ENCODE peak calls at places on chromosome 19, in five cellular contexts. B is H1, M is LNCaP clone FGC, T is mucosa of descending colon, I is breast epithelium. X is an unnamed sample.

GRCh38 chr19:42066075-42066754 is 3.8 kb downstream of the GRIK5 start:
- DNase-seq in I (no peak), M (no peak), B (peak; percentile 29), T (no peak), X (peak; percentile 59)

GRCh38 chr19:55667511-55667910 is 7.5 kb upstream of the EPN1 start:
- DNase-seq in B (no peak), M (no peak), I (no peak), T (no peak), X (no peak)

GRCh38 chr19:55454787-55455243 is 6.6 kb downstream of the ISOC2 start:
- DNase-seq in B (no peak), T (no peak), I (no peak), M (no peak), X (no peak)

GRCh38 chr19:13729859-13730258 is 34.5 kb upstream of the MRI1 start:
- DNase-seq in M (no peak), I (no peak), B (no peak), T (no peak), X (no peak)

GRCh38 chr19:45667620-45668341 is at the start of gene GIPR:
- DNase-seq in I (no peak), B (no peak), M (no peak), T (peak; percentile 87), X (peak; percentile 91)

GRCh38 chr19:5587071-5587455 is 19.3 kb upstream of the TINCR start:
- DNase-seq in B (no peak), M (no peak), T (no peak), I (no peak), X (no peak)

GRCh38 chr19:3374369-3375112 is 8.2 kb downstream of the NFIC start:
- DNase-seq in I (no peak), M (peak; percentile 62), B (no peak), T (no peak), X (no peak)

GRCh38 chr19:53865918-53866696 is 1.6 kb upstream of the MYADM start:
- DNase-seq in T (peak; percentile 87), I (no peak), M (no peak), B (no peak), X (peak; percentile 74)

GRCh38 chr19:2329528-2329927 is 1.0 kb downstream of the SPPL2B start:
- DNase-seq in M (no peak), I (no peak), T (no peak), B (no peak), X (no peak)

GRCh38 chr19:49064029-49064629 is 489 bp downstream of the NTF4 start:
- DNase-seq in I (no peak), B (no peak), T (no peak), M (no peak), X (peak; percentile 61)

GRCh38 chr19:1825909-1826556 is 14.0 kb upstream of the ATP8B3 start:
- DNase-seq in M (peak; percentile 19), B (peak; percentile 56), T (peak; percentile 72), I (peak; percentile 79), X (peak; percentile 52)

GRCh38 chr19:31099470-31100190 is 249.6 kb downstream of the TSHZ3 start:
- DNase-seq in I (no peak), T (no peak), B (no peak), M (no peak), X (no peak)

GRCh38 chr19:38806371-38806770 is 6.4 kb downstream of the LGALS4 start:
- DNase-seq in B (no peak), I (no peak), M (no peak), T (no peak), X (no peak)

GRCh38 chr19:10112895-10113591 is 1.6 kb downstream of the P2RY11 start:
- DNase-seq in I (no peak), T (peak; percentile 76), M (no peak), B (no peak), X (no peak)

GRCh38 chr19:50416034-50416814 is 2.5 kb upstream of the SPIB start:
- DNase-seq in I (no peak), M (no peak), T (peak; percentile 67), B (no peak), X (no peak)
- TF ChIP-seq CTCF in I (no peak), M (no peak), T (no peak), B (no peak), X (no peak)

GRCh38 chr19:51663650-51664049 is 17.0 kb upstream of the SIGLEC14 start:
- DNase-seq in M (no peak), B (no peak), I (no peak), T (no peak), X (no peak)

GRCh38 chr19:51668167-51668566 is 21.5 kb upstream of the SIGLEC14 start:
- DNase-seq in T (no peak), I (no peak), B (no peak), M (no peak), X (no peak)

GRCh38 chr19:51664131-51664530 is 17.5 kb upstream of the SIGLEC14 start:
- DNase-seq in B (no peak), T (no peak), M (no peak), I (no peak), X (no peak)

GRCh38 chr19:51660975-51661600 is 14.5 kb upstream of the SIGLEC14 start:
- DNase-seq in T (peak; percentile 57), I (no peak), B (no peak), M (peak; percentile 46), X (peak; percentile 72)

GRCh38 chr19:51664997-51665396 is 18.4 kb upstream of the SIGLEC14 start:
- DNase-seq in I (no peak), B (no peak), M (no peak), T (no peak), X (no peak)
- TF ChIP-seq CTCF in I (no peak), B (no peak), M (no peak), T (no peak), X (peak; percentile 71)

GRCh38 chr19:16324064-16324383 is 602 bp upstream of the KLF2 start:
- DNase-seq in T (no peak), I (no peak), B (no peak), M (no peak), X (no peak)

GRCh38 chr19:16325671-16326400 is 1.2 kb downstream of the KLF2 start:
- DNase-seq in M (no peak), T (peak; percentile 78), B (no peak), I (no peak), X (no peak)

GRCh38 chr19:16324384-16325160 is at the start of gene KLF2:
- DNase-seq in M (peak; percentile 41), I (peak; percentile 94), T (peak; percentile 95), B (no peak), X (peak; percentile 86)

GRCh38 chr19:16326401-16327130 is 1.9 kb downstream of the KLF2 start:
- DNase-seq in M (no peak), B (no peak), I (no peak), T (peak; percentile 68), X (no peak)

GRCh38 chr19:16325161-16325527 is 518 bp downstream of the KLF2 start:
- DNase-seq in B (no peak), I (no peak), T (peak; percentile 69), M (no peak), X (peak; percentile 28)
- TF ChIP-seq CTCF in B (no peak), I (no peak), T (no peak), M (peak; percentile 25), X (no peak)

GRCh38 chr19:495440-496332 is 600 bp upstream of the MADCAM1 start:
- DNase-seq in M (no peak), T (no peak), B (no peak), I (no peak), X (no peak)
- TF ChIP-seq CTCF in M (peak; percentile 25), T (peak; percentile 50), B (peak; percentile 80), I (peak; percentile 53), X (peak; percentile 89)

GRCh38 chr19:8005534-8006256 is at the start of gene ELAVL1:
- DNase-seq in T (peak; percentile 91), I (peak; percentile 88), B (peak; percentile 53), M (no peak), X (peak; percentile 91)
- TF ChIP-seq CTCF in T (no peak), I (no peak), B (no peak), M (no peak), X (no peak)

X was measured in PC-9.